ENCODE peak calls at places on chromosomes 4 and X, in eight cellular contexts. S is lung, M is BJ, U is neural crest cell, Q is heart right ventricle, I is esophagus squamous epithelium, Y is WERI-Rb-1, E is astrocyte of the cerebellum. X is an unnamed sample.

GRCh38 chr4:81142744-81143143 is 72.3 kb downstream of the PRKG2 start:
- DNase-seq in I (no peak), E (no peak), U (no peak), M (no peak), S (no peak), Y (no peak), Q (no peak), X (no peak)

GRCh38 chrX:103405009-103405333 is 28.6 kb downstream of the BEX3 start:
- DNase-seq in Q (no peak), S (no peak), Y (no peak), E (no peak), I (no peak), U (no peak), M (no peak), X (no peak)

GRCh38 chr4:169492436-169493163 is 119.8 kb downstream of the NEK1 start:
- DNase-seq in Q (no peak), Y (peak; percentile 34), E (peak; percentile 33), S (no peak), I (no peak), M (no peak), U (peak; percentile 18), X (peak; percentile 30)

GRCh38 chr4:7507381-7507780 is 72.7 kb upstream of the PSAPL1 start:
- DNase-seq in E (no peak), U (no peak), I (no peak), M (no peak), Q (no peak), S (no peak), Y (no peak), X (no peak)

GRCh38 chr4:176622251-176622968 is 170.3 kb downstream of the VEGFC start:
- DNase-seq in S (no peak), I (no peak), M (no peak), Y (no peak), U (no peak), E (no peak), Q (no peak), X (no peak)

GRCh38 chrX:48025561-48025960 is 18.8 kb downstream of the SPACA5 start:
- DNase-seq in S (no peak), Y (peak; percentile 65), U (peak; percentile 42), E (peak; percentile 35), M (no peak), I (no peak), Q (peak; percentile 38), X (peak; percentile 26)

GRCh38 chrX:136450050-136450830 is 37.5 kb upstream of the BRS3 start:
- DNase-seq in E (no peak), M (no peak), U (no peak), Y (no peak), I (no peak), S (no peak), Q (no peak), X (no peak)

GRCh38 chr4:146371812-146372211 is 149.9 kb downstream of the SLC10A7 start:
- DNase-seq in S (no peak), E (no peak), Y (no peak), U (no peak), M (no peak), I (no peak), Q (no peak), X (no peak)

GRCh38 chr4:48341776-48342558 is 638 bp downstream of the SLAIN2 start:
- DNase-seq in I (peak; percentile 20), M (no peak), E (no peak), U (peak; percentile 56), Y (peak; percentile 55), Q (peak; percentile 48), S (peak; percentile 62), X (peak; percentile 82)

GRCh38 chr4:83212041-83212851 is 72.4 kb downstream of the COQ2 start:
- DNase-seq in Y (no peak), I (no peak), E (no peak), S (no peak), Q (no peak), U (no peak), M (no peak), X (no peak)

GRCh38 chr4:107800058-107800457 is 24.7 kb upstream of the SGMS2 start:
- DNase-seq in I (no peak), U (no peak), Y (no peak), E (no peak), Q (no peak), M (no peak), S (no peak), X (no peak)

GRCh38 chr4:107806196-107806595 is 18.5 kb upstream of the SGMS2 start:
- DNase-seq in Y (no peak), S (no peak), U (no peak), E (no peak), M (no peak), I (no peak), Q (no peak), X (no peak)

GRCh38 chr4:107801766-107802211 is 22.9 kb upstream of the SGMS2 start:
- DNase-seq in I (no peak), Y (no peak), U (no peak), Q (no peak), S (peak; percentile 61), M (no peak), E (peak; percentile 24), X (no peak)

GRCh38 chr4:107799634-107800033 is 25.1 kb upstream of the SGMS2 start:
- DNase-seq in Q (no peak), E (no peak), U (no peak), S (no peak), Y (no peak), M (no peak), I (no peak), X (no peak)

GRCh38 chr4:107800686-107801085 is 24.0 kb upstream of the SGMS2 start:
- DNase-seq in U (no peak), Q (no peak), I (no peak), S (no peak), Y (no peak), M (no peak), E (no peak), X (no peak)
- TF ChIP-seq CTCF in U (no peak), Q (no peak), I (no peak), S (no peak), Y (no peak), M (no peak), E (no peak), X (no peak)

DNA sequence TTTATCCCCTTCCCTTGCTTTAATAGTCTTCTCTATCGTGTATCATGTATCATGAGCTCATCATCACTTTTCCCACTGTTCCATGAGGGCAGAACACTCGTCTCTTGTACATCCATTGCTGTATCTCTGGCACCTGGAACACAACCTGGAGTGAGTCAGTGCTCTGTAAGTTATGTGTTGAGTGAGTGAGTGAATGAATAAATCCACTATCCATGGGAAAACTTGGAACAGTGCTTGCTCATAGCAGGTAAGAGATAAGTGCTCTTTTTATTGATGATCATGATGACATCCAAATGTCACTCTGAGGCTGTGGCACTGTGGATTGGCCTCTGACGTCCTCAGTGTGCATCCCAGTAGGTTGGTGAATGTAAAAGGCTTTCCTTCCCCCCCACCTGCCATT is 4.3 kb downstream of the FGFBP1 start:
- DNase-seq in I (no peak), M (no peak), S (no peak), U (no peak), E (no peak), Y (no peak), Q (no peak), X (no peak)
- TF ChIP-seq CTCF in I (no peak), M (no peak), S (no peak), U (no peak), E (no peak), Y (no peak), Q (no peak), X (no peak)

GRCh38 chr4:982814-983213 is 4.0 kb upstream of the IDUA start:
- DNase-seq in U (no peak), S (no peak), I (no peak), Y (no peak), Q (no peak), E (no peak), M (no peak), X (no peak)

GRCh38 chr4:984336-985054 is 2.3 kb upstream of the IDUA start:
- DNase-seq in M (no peak), S (no peak), Y (no peak), I (no peak), Q (no peak), U (no peak), E (no peak), X (no peak)

GRCh38 chr4:986949-987688 is at the start of gene IDUA:
- DNase-seq in M (no peak), U (peak; percentile 69), I (peak; percentile 25), Q (peak; percentile 78), Y (peak; percentile 93), S (peak; percentile 85), E (no peak), X (peak; percentile 76)

GRCh38 chr4:986428-986948 is 356 bp upstream of the IDUA start:
- DNase-seq in I (no peak), Q (no peak), Y (no peak), M (no peak), E (no peak), U (no peak), S (no peak), X (no peak)

DNA sequence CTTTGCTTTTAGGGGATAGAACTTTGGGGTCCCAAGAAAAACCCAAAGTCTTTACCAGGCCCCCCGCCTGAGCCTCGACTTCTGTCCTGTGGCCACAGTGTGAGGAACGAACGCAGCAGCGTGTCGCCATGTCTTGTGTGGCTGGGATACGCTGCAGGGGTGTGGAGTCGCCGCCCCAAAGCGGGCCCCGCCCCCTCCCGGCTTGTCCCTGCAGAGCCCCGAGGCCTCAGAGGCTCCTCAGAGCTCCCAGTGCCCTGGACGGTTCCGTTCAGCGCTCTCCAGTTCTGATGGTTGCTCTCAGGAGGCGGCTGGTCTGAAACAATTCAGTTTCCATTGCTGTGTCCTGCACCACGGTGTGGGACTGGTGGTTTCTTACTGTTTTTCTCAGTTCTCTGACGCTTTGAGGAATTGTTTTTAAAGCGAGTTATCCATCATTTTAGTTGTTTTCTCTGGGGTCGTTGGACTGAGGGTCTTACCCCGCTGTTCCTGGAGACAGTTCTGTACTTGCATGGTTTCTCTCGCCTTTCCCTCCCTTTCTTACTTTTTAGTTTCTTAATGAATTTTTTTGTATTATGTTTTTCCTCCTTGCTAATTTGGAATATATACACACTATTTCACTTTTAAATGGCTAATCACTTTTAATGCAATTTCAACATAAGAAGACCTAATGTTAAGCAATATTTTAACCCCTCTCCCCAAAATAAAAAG is 1.6 kb upstream of the IDUA start:
- DNase-seq in Q (peak; percentile 65), U (peak; percentile 53), S (peak; percentile 74), I (no peak), Y (peak; percentile 91), M (no peak), E (no peak), X (no peak)
- TF ChIP-seq CTCF in Q (no peak), U (no peak), S (no peak), I (peak; percentile 15), Y (no peak), M (no peak), E (no peak), X (no peak)

GRCh38 chrX:118345045-118345400 is 883 bp upstream of the WDR44 start:
- DNase-seq in Q (no peak), S (no peak), Y (no peak), E (no peak), M (no peak), U (no peak), I (no peak), X (no peak)

GRCh38 chrX:118348186-118348810 is 2.4 kb downstream of the WDR44 start:
- DNase-seq in S (no peak), M (no peak), E (no peak), I (no peak), U (no peak), Q (no peak), Y (no peak), X (no peak)

GRCh38 chrX:118345401-118346257 is at the start of gene WDR44:
- DNase-seq in U (peak; percentile 83), E (peak; percentile 83), S (peak; percentile 93), Q (peak; percentile 93), M (peak; percentile 76), I (peak; percentile 40), Y (peak; percentile 92), X (peak; percentile 89)

GRCh38 chrX:118347131-118347530 is 1.2 kb downstream of the WDR44 start:
- DNase-seq in E (peak; percentile 12), U (no peak), Q (no peak), I (no peak), S (no peak), M (no peak), Y (no peak), X (no peak)

GRCh38 chrX:118346258-118347094 is 570 bp downstream of the WDR44 start:
- DNase-seq in U (peak; percentile 36), E (no peak), Q (peak; percentile 35), M (no peak), I (peak; percentile 40), Y (peak; percentile 53), S (peak; percentile 44), X (peak; percentile 64)
- TF ChIP-seq CTCF in U (no peak), E (no peak), Q (no peak), M (peak; percentile 19), I (no peak), Y (no peak), S (no peak), X (no peak)